ENCODE peak calls at places on chromosomes 4 and X, in seven cellular contexts. G, I, T, V, J, N and S are unnamed samples.

GRCh38 chrX:71859637-71860036 is 51.0 kb upstream of the NHSL2 start:
- DNase-seq in J (no peak), N (no peak), I (peak; percentile 8), V (peak; percentile 3), T (peak; percentile 59), G (no peak), S (no peak)

GRCh38 chr4:74583757-74584156 is 138.8 kb downstream of the AREG start:
- DNase-seq in J (no peak), N (no peak), G (no peak), V (no peak), I (no peak), T (peak; percentile 26), S (no peak)

GRCh38 chr4:138192113-138192512 is 50.0 kb downstream of the SLC7A11 start:
- DNase-seq in I (peak; percentile 8), N (peak; percentile 31), T (peak; percentile 38), V (no peak), G (no peak), J (no peak), S (no peak)

GRCh38 chr4:182914357-182914756 is 2.8 kb downstream of the DCTD start:
- DNase-seq in V (no peak), I (no peak), T (no peak), G (no peak), N (no peak), J (no peak), S (no peak)

GRCh38 chr4:40992472-40993298 is 221.7 kb downstream of the APBB2 start:
- DNase-seq in V (no peak), I (peak; percentile 60), N (no peak), T (peak; percentile 82), J (no peak), G (no peak), S (no peak)

GRCh38 chr4:120769227-120769626 is 153.3 kb downstream of the PRDM5 start:
- DNase-seq in T (peak; percentile 49), I (peak; percentile 12), G (no peak), N (no peak), V (no peak), J (no peak), S (no peak)

GRCh38 chrX:15404712-15405111 is 20.5 kb upstream of the VEGFD start:
- DNase-seq in N (no peak), G (peak; percentile 74), V (no peak), J (no peak), T (peak; percentile 53), I (no peak), S (no peak)

GRCh38 chr4:57023104-57023503 is 44.4 kb downstream of the POLR2B start:
- DNase-seq in J (no peak), G (no peak), T (peak; percentile 92), V (no peak), I (peak; percentile 45), N (no peak), S (no peak)

GRCh38 chr4:2819244-2820215 is 24.1 kb upstream of the ADD1 start:
- DNase-seq in V (no peak), J (peak; percentile 57), G (no peak), N (no peak), I (no peak), T (no peak), S (no peak)
- H3K27ac ChIP-seq in V (no peak overlapping the region), J (peak overlapping the region; percentile 70), G (no peak overlapping the region), N (no peak overlapping the region), I (peak overlapping the region; percentile 72), T (no peak overlapping the region), S (no peak overlapping the region)

GRCh38 chr4:76595435-76595834 is 160.4 kb downstream of the SHROOM3 start:
- DNase-seq in J (no peak), I (no peak), V (no peak), T (no peak), G (no peak), N (no peak), S (no peak)
- H3K27ac ChIP-seq in J (no peak overlapping the region), I (no peak overlapping the region), V (no peak overlapping the region), T (no peak overlapping the region), G (no peak overlapping the region), N (no peak overlapping the region), S (no peak overlapping the region)

GRCh38 chrX:68433155-68433980 is at the start of gene OPHN1:
- DNase-seq in V (no peak), N (peak; percentile 51), T (peak; percentile 90), G (peak; percentile 80), J (peak; percentile 81), I (peak; percentile 68), S (peak; percentile 35)

GRCh38 chrX:68438575-68438974 is 5.3 kb upstream of the OPHN1 start:
- DNase-seq in G (no peak), T (no peak), I (no peak), N (no peak), V (no peak), J (no peak), S (no peak)

GRCh38 chrX:68432648-68433047 is 647 bp downstream of the OPHN1 start:
- DNase-seq in T (peak; percentile 60), J (no peak), V (no peak), I (no peak), N (no peak), G (no peak), S (no peak)

GRCh38 chrX:68431836-68432235 is 1.5 kb downstream of the OPHN1 start:
- DNase-seq in T (no peak), N (no peak), G (no peak), V (no peak), I (no peak), J (no peak), S (no peak)

GRCh38 chrX:68433981-68434299 is 645 bp upstream of the OPHN1 start:
- DNase-seq in J (no peak), T (no peak), V (no peak), I (no peak), N (no peak), G (no peak), S (no peak)
- H3K27ac ChIP-seq in J (peak overlapping the region; percentile 63), T (peak overlapping the region; percentile 94), V (no peak overlapping the region), I (peak overlapping the region; percentile 89), N (peak overlapping the region; percentile 81), G (peak overlapping the region; percentile 87), S (no peak overlapping the region)

DNA sequence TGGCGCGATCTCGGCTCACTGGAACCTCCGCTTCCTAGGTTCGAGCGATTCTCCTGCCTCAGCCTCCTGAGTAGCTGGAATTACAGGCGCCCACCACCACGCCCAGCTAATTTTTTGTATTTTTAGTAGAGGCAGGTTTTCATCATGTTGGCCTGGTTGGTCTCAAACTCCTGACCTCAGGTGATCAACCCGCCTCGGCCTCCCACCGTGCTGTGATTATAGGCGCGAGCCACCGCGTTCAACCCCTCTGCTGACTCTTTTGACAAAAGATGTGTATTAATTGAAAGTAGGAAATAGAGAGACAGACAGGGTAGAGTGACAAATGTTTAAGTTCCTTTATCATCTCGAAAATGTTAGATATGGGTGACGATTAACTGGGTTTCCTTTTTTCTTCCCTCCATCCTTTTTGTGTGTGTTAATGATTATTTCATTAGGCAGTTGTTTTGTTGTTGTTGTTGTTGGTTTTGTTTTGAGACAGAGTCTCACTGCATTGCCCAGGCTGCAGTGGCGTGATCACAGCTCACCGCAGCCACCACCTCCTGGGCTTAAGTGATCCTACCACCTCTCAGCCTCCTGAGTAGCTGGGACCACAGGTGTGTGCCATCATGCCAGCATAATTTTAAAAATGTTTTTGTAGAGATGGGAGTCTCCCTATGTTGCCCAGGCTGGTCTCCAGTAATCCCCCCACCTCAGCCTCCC is 79.5 kb downstream of the KDM6A start:
- DNase-seq in V (no peak), G (no peak), J (no peak), N (no peak), I (no peak), T (no peak), S (no peak)
- H3K27ac ChIP-seq in V (no peak overlapping the region), G (no peak overlapping the region), J (no peak overlapping the region), N (no peak overlapping the region), I (no peak overlapping the region), T (no peak overlapping the region), S (no peak overlapping the region)

DNA sequence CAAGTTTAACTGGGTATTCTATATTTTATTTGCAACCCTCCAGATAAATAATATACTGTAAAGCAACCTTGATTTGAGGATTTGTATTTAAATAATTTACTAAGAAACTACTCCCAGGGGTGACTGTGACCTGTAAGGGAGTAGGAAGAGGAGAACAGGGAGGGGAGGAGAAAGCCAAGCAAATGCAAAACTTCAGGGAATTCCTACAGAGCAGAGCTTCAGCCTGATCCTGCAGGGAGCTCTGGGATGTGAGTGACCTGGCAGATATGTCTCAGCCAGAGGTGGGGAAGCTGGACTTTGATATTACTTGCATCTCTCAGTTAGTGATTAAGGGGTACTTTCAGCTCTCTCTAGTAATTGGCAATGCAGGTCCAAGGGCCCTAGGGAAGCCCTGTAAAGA is 302.0 kb downstream of the FRMPD4 start:
- DNase-seq in N (no peak), T (no peak), J (no peak), I (no peak), V (no peak), G (no peak), S (no peak)
- H3K27ac ChIP-seq in N (no peak overlapping the region), T (no peak overlapping the region), J (no peak overlapping the region), I (no peak overlapping the region), V (no peak overlapping the region), G (no peak overlapping the region), S (no peak overlapping the region)

DNA sequence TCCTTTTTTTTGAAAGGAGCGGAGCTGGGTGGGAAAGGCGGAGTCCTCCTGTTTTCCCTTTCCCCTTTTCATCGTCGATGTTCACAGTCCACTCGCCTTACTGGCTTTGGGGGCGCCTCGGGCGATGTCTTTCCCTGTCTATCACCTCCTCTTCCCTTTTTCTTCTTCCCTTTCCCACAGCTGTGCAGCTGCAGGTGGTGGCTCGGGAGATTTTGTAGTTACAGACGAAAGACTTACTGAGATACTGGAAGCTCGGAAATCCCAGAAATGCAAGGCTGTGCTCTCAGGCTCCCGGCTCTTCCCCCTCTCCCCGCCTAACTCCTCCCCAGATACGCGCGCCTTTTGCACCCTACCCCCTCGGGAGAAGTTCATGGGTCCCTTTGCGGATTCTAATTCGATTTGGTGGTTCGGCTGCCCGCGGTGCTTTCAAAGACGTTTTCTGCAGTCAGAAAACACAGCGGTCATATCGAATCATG is 1.3 kb downstream of the SEPTIN11 start:
- DNase-seq in I (peak; percentile 55), N (peak; percentile 10), G (no peak), V (no peak), T (peak; percentile 58), J (no peak), S (no peak)
- H3K27ac ChIP-seq in I (peak overlapping the region; percentile 83), N (peak overlapping the region; percentile 96), G (peak overlapping the region; percentile 96), V (peak overlapping the region; percentile 56), T (peak overlapping the region; percentile 88), J (peak overlapping the region; percentile 84), S (no peak overlapping the region)